ENCODE peak calls at places on chromosomes 3 and 15, in nine cellular contexts. W is PC-9, Z is tibial artery, I is HuH-7, Y is GM13976, R is left ventricle myocardium superior, V is right atrium auricular region, N is OCI-LY7, M is NCI-H2081. K is an unnamed sample.

GRCh38 chr3:54533856-54534255 is 394.0 kb downstream of the LRTM1 start:
- DNase-seq in W (no peak), Z (no peak), I (no peak), Y (no peak), R (no peak), V (no peak), N (no peak), M (no peak), K (no peak)

GRCh38 chr15:47384316-47384715 is 333.0 kb upstream of the SEMA6D start:
- DNase-seq in W (no peak), Z (peak), I (no peak), Y (no peak), R (peak), V (peak), N (no peak), M (no peak), K (no peak)

GRCh38 chr3:49028673-49029562 is at the start of gene IMPDH2:
- DNase-seq in W (peak), Z (peak), I (peak), Y (peak), R (peak), V (peak), N (peak), M (peak), K (peak)

GRCh38 chr3:172749201-172749965 is 1.1 kb upstream of the ECT2 start:
- DNase-seq in W (peak), Z (no peak), I (peak), Y (no peak), R (no peak), V (peak), N (no peak), M (peak), K (no peak)

GRCh38 chr3:119759962-119760361 is 21.9 kb upstream of the NR1I2 start:
- DNase-seq in W (no peak), Z (no peak), I (no peak), Y (no peak), R (no peak), V (no peak), N (no peak), M (no peak), K (no peak)

GRCh38 chr15:98873441-98874218 is 134.0 kb downstream of the PGPEP1L start:
- DNase-seq in W (peak), Z (no peak), I (no peak), Y (no peak), R (no peak), V (no peak), N (no peak), M (no peak), K (no peak)

GRCh38 chr3:134627831-134628230 is 23.0 kb downstream of the KY start:
- DNase-seq in W (no peak), Z (no peak), I (no peak), Y (no peak), R (no peak), V (no peak), N (no peak), M (no peak), K (no peak)

GRCh38 chr15:78915341-78916087 is 29.3 kb downstream of the CTSH start:
- DNase-seq in W (no peak), Z (peak), I (no peak), Y (no peak), R (peak), V (no peak), N (no peak), M (no peak), K (no peak)

GRCh38 chr15:57444877-57445513 is 68.7 kb downstream of the CGNL1 start:
- DNase-seq in W (peak), Z (peak), I (no peak), Y (no peak), R (no peak), V (no peak), N (no peak), M (no peak), K (no peak)

GRCh38 chr15:101615986-101616848 is 36.0 kb downstream of the TM2D3 start:
- DNase-seq in W (peak), Z (peak), I (peak), Y (no peak), R (peak), V (peak), N (no peak), M (peak), K (no peak)

GRCh38 chr3:159669753-159670152 is 318.9 kb upstream of the IL12A start:
- DNase-seq in W (no peak), Z (no peak), I (no peak), Y (no peak), R (no peak), V (no peak), N (no peak), M (no peak), K (no peak)

K was measured in nucleus accumbens.